ENCODE peak calls at places on chromosomes 4 and X, in eight cellular contexts. S is AG04450; B is iPS DF 6.9; U is SK-N-SH; K is aorta; V is ovary; E is CD4-positive, alpha-beta T cell; Q is foreskin keratinocyte. T is an unnamed sample. For H3K27me3, the result is how much of the 10 kb centered on the place peaks cover.

GRCh38 chrX:148133099-148133725 is 152.1 kb downstream of the FMR1NB start:
- DNase-seq in S (no peak), B (no peak), U (no peak), K (no peak), V (no peak), E (no peak), Q (no peak), T (no peak)

GRCh38 chr4:48798117-48798516 is 18.0 kb upstream of the FRYL start:
- DNase-seq in S (no peak), B (no peak), U (no peak), K (no peak), V (no peak), E (no peak), Q (no peak), T (no peak)

GRCh38 chr4:74932832-74933561 is at the start of gene PARM1:
- DNase-seq in S (peak), B (peak), U (peak), K (peak), V (peak), E (no peak), Q (peak), T (peak)

GRCh38 chr4:52968241-52968640 is 106.1 kb downstream of the RASL11B start:
- DNase-seq in S (no peak), B (no peak), U (no peak), K (no peak), V (no peak), E (no peak), Q (peak), T (no peak)

GRCh38 chr4:85732124-85732523 is 257.2 kb downstream of the ARHGAP24 start:
- DNase-seq in S (no peak), B (no peak), U (peak), K (no peak), V (no peak), E (no peak), Q (no peak), T (no peak)

GRCh38 chr4:86664959-86665358 is 70.8 kb downstream of the PTPN13 start:
- DNase-seq in S (no peak), B (no peak), U (no peak), K (no peak), V (no peak), E (no peak), Q (peak), T (peak)

GRCh38 chr4:53647547-53647946 is 56.3 kb upstream of the LNX1 start:
- DNase-seq in S (no peak), B (no peak), U (no peak), K (no peak), V (no peak), E (no peak), Q (no peak), T (no peak)

GRCh38 chr4:108107729-108108382 is 60.9 kb downstream of the LEF1 start:
- DNase-seq in S (no peak), B (no peak), U (no peak), K (no peak), V (no peak), E (no peak), Q (no peak), T (no peak)

GRCh38 chrX:318739-319578 is at the start of gene GTPBP6:
- DNase-seq in S (peak), B (peak), U (peak), K (peak), V (peak), E (peak), Q (peak), T (peak)

GRCh38 chrX:15761564-15762191 is 23.6 kb downstream of the CA5B start:
- DNase-seq in S (no peak), B (no peak), U (peak), K (no peak), V (no peak), E (no peak), Q (no peak), T (no peak)

GRCh38 chr4:65437102-65437501 is 233.2 kb downstream of the EPHA5 start:
- DNase-seq in S (no peak), B (no peak), U (no peak), K (no peak), V (no peak), E (no peak), Q (no peak), T (no peak)

GRCh38 chr4:55947912-55948725 is 626 bp upstream of the CEP135 start:
- DNase-seq in S (peak), B (no peak), U (peak), K (no peak), V (no peak), E (no peak), Q (peak), T (peak)

GRCh38 chrX:119757979-119758681 is at the start of gene SOWAHD:
- DNase-seq in S (no peak), B (no peak), U (peak), K (no peak), V (peak), E (peak), Q (no peak), T (no peak)

GRCh38 chrX:49977319-49978090 is 55.1 kb downstream of the CLCN5 start:
- DNase-seq in S (no peak), B (no peak), U (peak), K (no peak), V (no peak), E (no peak), Q (no peak), T (no peak)

GRCh38 chr4:8473198-8473919 is 32.8 kb downstream of the TRMT44 start:
- DNase-seq in S (no peak), B (no peak), U (peak), K (no peak), V (peak), E (no peak), Q (no peak), T (no peak)

GRCh38 chrX:150688911-150689451 is 4.2 kb upstream of the MTMR1 start:
- DNase-seq in S (peak), B (no peak), U (no peak), K (no peak), V (no peak), E (no peak), Q (peak), T (peak)

GRCh38 chrX:51851507-51852085 is 41.8 kb upstream of the MAGED1 start:
- DNase-seq in S (no peak), B (no peak), U (no peak), K (no peak), V (no peak), E (no peak), Q (peak), T (no peak)

GRCh38 chr4:41602886-41603503 is 65.0 kb downstream of the LIMCH1 start:
- DNase-seq in S (no peak), B (no peak), U (no peak), K (no peak), V (no peak), E (no peak), Q (no peak), T (no peak)

GRCh38 chr4:149914521-149915115 is 99.0 kb upstream of the IQCM start:
- DNase-seq in S (peak), B (peak), U (peak), K (no peak), V (no peak), E (no peak), Q (no peak), T (no peak)

GRCh38 chrX:65702956-65703355 is 35.5 kb downstream of the MSN start:
- DNase-seq in S (no peak), B (no peak), U (no peak), K (no peak), V (no peak), E (no peak), Q (no peak), T (no peak)

GRCh38 chr4:93788712-93789111 is 39.8 kb upstream of the ATOH1 start:
- DNase-seq in S (no peak), B (no peak), U (peak), K (no peak), V (no peak), E (no peak), Q (no peak), T (no peak)

GRCh38 chrX:24485976-24486680 is 21.0 kb downstream of the PDK3 start:
- DNase-seq in S (no peak), B (no peak), U (no peak), K (no peak), V (no peak), E (no peak), Q (no peak), T (no peak)

GRCh38 chr4:113003841-113004240 is 45.6 kb upstream of the ANK2 start:
- DNase-seq in S (no peak), B (no peak), U (no peak), K (no peak), V (no peak), E (no peak), Q (no peak), T (no peak)

GRCh38 chr4:21819086-21819485 is 129.5 kb downstream of the KCNIP4 start:
- DNase-seq in S (no peak), B (no peak), U (no peak), K (no peak), V (no peak), E (no peak), Q (no peak), T (no peak)

GRCh38 chr4:3607690-3608514 is 75.7 kb upstream of the LRPAP1 start:
- DNase-seq in S (no peak), B (no peak), U (peak), K (peak), V (no peak), E (no peak), Q (no peak), T (no peak)

GRCh38 chr4:162164881-162165528 is 1.2 kb upstream of the FSTL5 start:
- DNase-seq in S (no peak), B (no peak), U (no peak), K (no peak), V (no peak), E (no peak), Q (no peak), T (no peak)

GRCh38 chr4:94758141-94758699 is 465 bp downstream of the BMPR1B start:
- DNase-seq in S (no peak), B (no peak), U (peak), K (peak), V (peak), E (no peak), Q (no peak), T (no peak)

GRCh38 chrX:44506688-44507087 is 36.0 kb downstream of the FUNDC1 start:
- DNase-seq in S (no peak), B (no peak), U (no peak), K (no peak), V (no peak), E (no peak), Q (no peak), T (no peak)

GRCh38 chr4:4859010-4859798 is at the start of gene MSX1:
- DNase-seq in S (peak), B (peak), U (peak), K (peak), V (peak), E (no peak), Q (no peak), T (no peak)

GRCh38 chrX:107673933-107674479 is 45.7 kb downstream of the PRPS1 start:
- DNase-seq in S (no peak), B (no peak), U (no peak), K (peak), V (peak), E (peak), Q (no peak), T (no peak)

GRCh38 chrX:109485470-109486340 is 3.8 kb upstream of the GUCY2F start:
- DNase-seq in S (peak), B (no peak), U (peak), K (peak), V (peak), E (peak), Q (no peak), T (peak)

GRCh38 chr4:148240241-148240640 is 202.0 kb downstream of the NR3C2 start:
- DNase-seq in S (no peak), B (no peak), U (no peak), K (no peak), V (no peak), E (no peak), Q (peak), T (no peak)

GRCh38 chrX:24760601-24761000 is 66.9 kb downstream of the POLA1 start:
- DNase-seq in S (peak), B (no peak), U (no peak), K (no peak), V (no peak), E (no peak), Q (no peak), T (peak)

GRCh38 chrX:45850775-45851433 is 650.2 kb upstream of the DIPK2B start:
- DNase-seq in S (no peak), B (no peak), U (peak), K (no peak), V (peak), E (peak), Q (no peak), T (no peak)

GRCh38 chrX:18490816-18491215 is 65.4 kb downstream of the CDKL5 start:
- DNase-seq in S (no peak), B (no peak), U (no peak), K (no peak), V (no peak), E (no peak), Q (no peak), T (no peak)

DNA sequence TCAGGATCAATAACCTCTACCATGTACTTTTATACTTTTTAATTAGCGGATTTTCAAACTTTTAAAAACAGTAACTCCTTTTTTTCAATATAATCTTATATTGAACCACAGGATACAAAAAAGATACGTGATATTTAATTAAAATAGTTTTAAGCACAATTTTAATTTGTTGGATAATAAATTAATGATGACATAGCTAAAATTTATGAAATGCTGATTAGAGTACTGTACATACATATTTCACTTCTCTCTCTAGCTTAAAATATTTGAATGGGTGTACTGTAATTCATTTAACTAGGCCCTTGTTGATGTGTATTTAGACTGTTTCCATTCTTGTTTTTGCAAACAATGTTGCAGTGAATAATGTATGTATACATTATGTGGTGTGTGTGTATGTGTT is 66.2 kb downstream of the CDKL5 start:
- DNase-seq in S (no peak), B (no peak), U (no peak), K (no peak), V (no peak), E (no peak), Q (no peak), T (no peak)
- H3K27me3 ChIP-seq in S (under half), B (under half), U (under half), K (under half), V (under half), E (under half), Q (under half), T (under half)

DNA sequence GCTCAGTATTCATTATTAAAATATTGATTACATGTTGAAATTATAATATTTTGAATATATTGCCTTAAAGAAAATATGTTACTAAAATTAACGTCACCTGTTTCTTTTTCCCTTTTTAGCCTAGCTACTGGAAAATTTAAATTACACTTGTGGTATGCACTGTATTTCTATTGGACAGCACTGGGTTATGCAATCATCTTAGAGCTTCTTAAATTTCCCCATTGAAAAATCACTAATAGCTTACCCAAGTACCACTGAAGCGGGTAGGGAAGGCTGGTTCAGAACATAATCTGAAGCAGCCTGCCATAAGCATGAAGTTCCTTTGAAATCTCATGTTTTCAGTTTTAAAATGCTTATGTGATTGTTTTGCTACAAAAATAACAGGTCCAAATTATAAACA is 49.5 kb upstream of the TFDP3 start:
- DNase-seq in S (no peak), B (no peak), U (no peak), K (no peak), V (no peak), E (no peak), Q (no peak), T (no peak)
- H3K27me3 ChIP-seq in S (under half), B (under half), U (under half), K (under half), V (under half), E (under half), Q (under half), T (under half)

GRCh38 chr4:111650146-111650545 is 495.1 kb upstream of the FAM241A start:
- DNase-seq in S (no peak), B (no peak), U (no peak), K (no peak), V (no peak), E (no peak), Q (no peak), T (no peak)
- H3K27me3 ChIP-seq in S (under half), B (under half), U (under half), K (under half), V (under half), E (under half), Q (under half), T (under half)

GRCh38 chr4:1799364-1799996 is 6.4 kb downstream of the FGFR3 start:
- DNase-seq in S (no peak), B (no peak), U (no peak), K (no peak), V (no peak), E (no peak), Q (no peak), T (no peak)
- H3K27me3 ChIP-seq in S (under half), B (under half), U (under half), K (under half), V (under half), E (under half), Q (under half), T (under half)

GRCh38 chrX:36443007-36443406 is 523.5 kb downstream of the CFAP47 start:
- DNase-seq in S (no peak), B (no peak), U (no peak), K (no peak), V (no peak), E (no peak), Q (no peak), T (no peak)
- H3K27me3 ChIP-seq in S (under half), B (under half), U (under half), K (under half), V (under half), E (under half), Q (under half), T (under half)

DNA sequence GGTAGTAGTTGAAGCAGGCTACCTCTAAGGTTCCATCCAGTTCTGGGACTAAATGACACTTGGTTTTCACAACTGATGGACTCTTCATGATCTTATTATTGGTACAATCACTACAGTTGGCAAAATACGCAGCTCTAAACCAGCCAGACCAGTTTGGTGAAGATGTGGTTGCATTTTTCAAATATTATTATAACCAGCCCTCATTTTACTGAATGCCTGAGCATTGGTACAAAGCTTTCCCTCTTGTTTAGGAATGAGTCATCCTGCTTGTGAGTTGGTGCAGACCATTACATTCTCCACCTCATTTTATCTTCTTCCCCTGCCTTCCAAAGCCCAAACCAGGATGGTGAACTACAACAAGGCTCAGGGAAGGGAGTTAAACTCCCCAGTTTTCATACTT is 223.1 kb downstream of the KDR start:
- DNase-seq in S (no peak), B (no peak), U (no peak), K (no peak), V (no peak), E (no peak), Q (peak), T (peak)
- H3K27me3 ChIP-seq in S (under half), B (under half), U (under half), K (under half), V (under half), E (under half), Q (under half), T (under half)

GRCh38 chr4:146643812-146644401 is 5.2 kb downstream of the POU4F2 start:
- DNase-seq in S (no peak), B (no peak), U (no peak), K (no peak), V (no peak), E (no peak), Q (no peak), T (no peak)
- H3K27me3 ChIP-seq in S (under half), B (half or more), U (half or more), K (under half), V (under half), E (half or more), Q (half or more), T (under half)

GRCh38 chr4:2059034-2059725 is at the start of gene NAT8L:
- DNase-seq in S (no peak), B (no peak), U (peak), K (no peak), V (no peak), E (no peak), Q (no peak), T (no peak)

GRCh38 chr4:2057382-2058065 is 1.6 kb upstream of the NAT8L start:
- DNase-seq in S (no peak), B (no peak), U (no peak), K (no peak), V (no peak), E (no peak), Q (no peak), T (no peak)

GRCh38 chr4:2060578-2061207 is 1.6 kb downstream of the NAT8L start:
- DNase-seq in S (no peak), B (no peak), U (peak), K (no peak), V (no peak), E (no peak), Q (no peak), T (no peak)

GRCh38 chr4:2059726-2060577 is 825 bp downstream of the NAT8L start:
- DNase-seq in S (no peak), B (no peak), U (peak), K (no peak), V (no peak), E (no peak), Q (no peak), T (no peak)

DNA sequence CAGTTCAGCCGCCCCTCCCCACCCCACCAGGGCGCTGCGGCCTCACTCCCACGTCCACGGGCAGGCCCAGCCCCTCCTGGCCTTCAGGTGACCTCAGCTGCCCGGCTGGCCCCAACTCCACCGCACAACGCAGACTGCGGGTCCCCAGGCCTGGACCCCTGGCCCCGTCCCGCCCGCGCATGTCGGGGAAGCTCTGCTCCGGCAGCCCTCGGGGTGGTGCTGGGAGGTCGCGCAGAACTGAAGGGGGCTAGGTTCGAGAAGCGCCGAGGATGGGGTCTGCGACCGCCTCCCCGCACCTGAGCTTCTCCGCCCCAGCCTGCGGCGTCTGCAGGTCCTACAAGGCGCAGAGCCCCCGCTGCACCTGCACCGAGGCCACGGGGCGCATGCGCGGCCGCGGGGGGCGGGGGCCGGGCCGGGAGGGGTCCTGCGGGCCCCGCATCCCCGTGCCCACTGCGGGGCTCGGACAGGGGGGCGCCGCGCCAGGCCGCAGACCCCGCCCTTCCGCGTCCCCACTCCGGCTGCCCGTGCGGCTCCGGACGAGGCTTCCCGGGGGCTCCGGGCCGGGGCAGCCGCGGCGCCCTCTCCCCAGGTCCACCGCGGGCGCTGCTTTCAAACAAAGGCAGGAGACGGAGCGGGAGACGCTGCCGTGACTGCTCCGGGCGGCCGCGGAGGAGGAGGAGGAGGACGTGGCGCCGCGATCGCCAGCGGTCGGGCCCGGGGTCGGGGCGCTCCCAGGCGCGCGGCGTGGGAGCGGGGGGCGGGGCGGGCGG is 678 bp upstream of the NAT8L start:
- DNase-seq in S (no peak), B (no peak), U (peak), K (no peak), V (no peak), E (no peak), Q (no peak), T (no peak)
- H3K27me3 ChIP-seq in S (under half), B (under half), U (under half), K (under half), V (under half), E (under half), Q (half or more), T (under half)

GRCh38 chr4:189973646-189974045 is 33.0 kb downstream of the FRG1 start:
- DNase-seq in S (no peak), B (no peak), U (no peak), K (no peak), V (no peak), E (no peak), Q (no peak), T (no peak)
- H3K27me3 ChIP-seq in S (under half), B (under half), U (under half), K (under half), V (under half), E (under half), Q (under half), T (under half)

T was measured in BJ.